ENCODE peak calls at places on chromosomes 1 and 21, in seven cellular contexts. One of them, this sample, is unnamed.

GRCh38 chr1:93905734-93906133 is 3.5 kb downstream of the GCLM start:
- DNase-seq in AG09309: no peak
- DNase-seq in HCT116: no peak
- DNase-seq in brain microvascular endothelial cell: peak; percentile 5
- DNase-seq in fibroblast of the aortic adventitia: peak; percentile 61
- DNase-seq in bronchial epithelial cell: peak; percentile 43
- DNase-seq in dorsolateral prefrontal cortex: no peak
- DNase-seq in this sample: no peak

GRCh38 chr1:201310986-201311355 is 27.7 kb downstream of the PKP1 start:
- DNase-seq in AG09309: no peak
- DNase-seq in HCT116: no peak
- DNase-seq in brain microvascular endothelial cell: no peak
- DNase-seq in fibroblast of the aortic adventitia: no peak
- DNase-seq in bronchial epithelial cell: peak; percentile 96
- DNase-seq in dorsolateral prefrontal cortex: no peak
- DNase-seq in this sample: no peak

GRCh38 chr1:9835758-9836631 is 12.2 kb upstream of the CLSTN1 start:
- DNase-seq in AG09309: no peak
- DNase-seq in HCT116: no peak
- DNase-seq in brain microvascular endothelial cell: no peak
- DNase-seq in fibroblast of the aortic adventitia: no peak
- DNase-seq in bronchial epithelial cell: peak; percentile 96
- DNase-seq in dorsolateral prefrontal cortex: peak; percentile 62
- DNase-seq in this sample: no peak

GRCh38 chr1:209648931-209649776 is 3.1 kb downstream of the LAMB3 start:
- DNase-seq in AG09309: peak; percentile 89
- DNase-seq in HCT116: peak; percentile 89
- DNase-seq in brain microvascular endothelial cell: peak; percentile 87
- DNase-seq in fibroblast of the aortic adventitia: peak; percentile 97
- DNase-seq in bronchial epithelial cell: peak; percentile 91
- DNase-seq in dorsolateral prefrontal cortex: no peak
- DNase-seq in this sample: no peak

GRCh38 chr1:179817789-179818188 is 59.8 kb downstream of the TOR1AIP2 start:
- DNase-seq in AG09309: no peak
- DNase-seq in HCT116: no peak
- DNase-seq in brain microvascular endothelial cell: peak; percentile 27
- DNase-seq in fibroblast of the aortic adventitia: peak; percentile 26
- DNase-seq in bronchial epithelial cell: no peak
- DNase-seq in dorsolateral prefrontal cortex: no peak
- DNase-seq in this sample: no peak

GRCh38 chr21:17003763-17004373 is 509.0 kb upstream of the CXADR start:
- DNase-seq in AG09309: no peak
- DNase-seq in HCT116: no peak
- DNase-seq in brain microvascular endothelial cell: peak; percentile 1
- DNase-seq in fibroblast of the aortic adventitia: peak; percentile 24
- DNase-seq in bronchial epithelial cell: peak; percentile 93
- DNase-seq in dorsolateral prefrontal cortex: no peak
- DNase-seq in this sample: no peak

GRCh38 chr21:41583274-41583790 is 75.4 kb upstream of the TMPRSS2 start:
- DNase-seq in AG09309: no peak
- DNase-seq in HCT116: no peak
- DNase-seq in brain microvascular endothelial cell: no peak
- DNase-seq in fibroblast of the aortic adventitia: no peak
- DNase-seq in bronchial epithelial cell: peak; percentile 90
- DNase-seq in dorsolateral prefrontal cortex: no peak
- DNase-seq in this sample: no peak

GRCh38 chr1:25502957-25503356 is 40.4 kb upstream of the LDLRAP1 start:
- DNase-seq in AG09309: no peak
- DNase-seq in HCT116: no peak
- DNase-seq in brain microvascular endothelial cell: peak; percentile 37
- DNase-seq in fibroblast of the aortic adventitia: peak; percentile 25
- DNase-seq in bronchial epithelial cell: peak; percentile 55
- DNase-seq in dorsolateral prefrontal cortex: no peak
- DNase-seq in this sample: no peak

GRCh38 chr1:41365772-41366427 is 4.7 kb downstream of the FOXO6 start:
- DNase-seq in AG09309: no peak
- DNase-seq in HCT116: no peak
- DNase-seq in brain microvascular endothelial cell: no peak
- DNase-seq in fibroblast of the aortic adventitia: no peak
- DNase-seq in bronchial epithelial cell: no peak
- DNase-seq in dorsolateral prefrontal cortex: peak; percentile 47
- DNase-seq in this sample: peak; percentile 17

GRCh38 chr1:41367102-41367537 is 5.9 kb downstream of the FOXO6 start:
- DNase-seq in AG09309: no peak
- DNase-seq in HCT116: no peak
- DNase-seq in brain microvascular endothelial cell: no peak
- DNase-seq in fibroblast of the aortic adventitia: no peak
- DNase-seq in bronchial epithelial cell: no peak
- DNase-seq in dorsolateral prefrontal cortex: no peak
- DNase-seq in this sample: no peak

GRCh38 chr1:41368384-41368783 is 7.2 kb downstream of the FOXO6 start:
- DNase-seq in AG09309: no peak
- DNase-seq in HCT116: no peak
- DNase-seq in brain microvascular endothelial cell: no peak
- DNase-seq in fibroblast of the aortic adventitia: no peak
- DNase-seq in bronchial epithelial cell: no peak
- DNase-seq in dorsolateral prefrontal cortex: no peak
- DNase-seq in this sample: no peak

GRCh38 chr1:41365320-41365633 is 4.0 kb downstream of the FOXO6 start:
- DNase-seq in AG09309: no peak
- DNase-seq in HCT116: no peak
- DNase-seq in brain microvascular endothelial cell: no peak
- DNase-seq in fibroblast of the aortic adventitia: no peak
- DNase-seq in bronchial epithelial cell: no peak
- DNase-seq in dorsolateral prefrontal cortex: no peak
- DNase-seq in this sample: no peak

GRCh38 chr1:41366428-41367101 is 5.3 kb downstream of the FOXO6 start:
- DNase-seq in AG09309: no peak
- DNase-seq in HCT116: no peak
- DNase-seq in brain microvascular endothelial cell: no peak
- DNase-seq in fibroblast of the aortic adventitia: no peak
- DNase-seq in bronchial epithelial cell: no peak
- DNase-seq in dorsolateral prefrontal cortex: no peak
- DNase-seq in this sample: no peak
- H3K4me3 ChIP-seq in AG09309: peak overlapping the region; percentile 9
- H3K4me3 ChIP-seq in HCT116: no peak overlapping the region
- H3K4me3 ChIP-seq in brain microvascular endothelial cell: no peak overlapping the region
- H3K4me3 ChIP-seq in fibroblast of the aortic adventitia: no peak overlapping the region
- H3K4me3 ChIP-seq in bronchial epithelial cell: peak overlapping the region; percentile 25
- H3K4me3 ChIP-seq in dorsolateral prefrontal cortex: peak overlapping the region; percentile 68
- H3K4me3 ChIP-seq in this sample: peak overlapping the region; percentile 44

GRCh38 chr1:77459881-77460280 is 178.1 kb downstream of the AK5 start:
- DNase-seq in AG09309: no peak
- DNase-seq in HCT116: no peak
- DNase-seq in brain microvascular endothelial cell: no peak
- DNase-seq in fibroblast of the aortic adventitia: peak; percentile 7
- DNase-seq in bronchial epithelial cell: peak; percentile 16
- DNase-seq in dorsolateral prefrontal cortex: no peak
- DNase-seq in this sample: no peak
- TF ChIP-seq CTCF in AG09309: no peak
- TF ChIP-seq CTCF in HCT116: no peak
- TF ChIP-seq CTCF in brain microvascular endothelial cell: no peak
- TF ChIP-seq CTCF in fibroblast of the aortic adventitia: no peak
- TF ChIP-seq CTCF in bronchial epithelial cell: no peak
- TF ChIP-seq CTCF in dorsolateral prefrontal cortex: no peak
- TF ChIP-seq CTCF in this sample: no peak

GRCh38 chr1:155210304-155210703 is 1.8 kb downstream of the MTX1 start:
- DNase-seq in AG09309: no peak
- DNase-seq in HCT116: no peak
- DNase-seq in brain microvascular endothelial cell: no peak
- DNase-seq in fibroblast of the aortic adventitia: no peak
- DNase-seq in bronchial epithelial cell: no peak
- DNase-seq in dorsolateral prefrontal cortex: no peak
- DNase-seq in this sample: no peak
- H3K4me3 ChIP-seq in AG09309: no peak overlapping the region
- H3K4me3 ChIP-seq in HCT116: peak overlapping the region; percentile 89
- H3K4me3 ChIP-seq in brain microvascular endothelial cell: no peak overlapping the region
- H3K4me3 ChIP-seq in fibroblast of the aortic adventitia: no peak overlapping the region
- H3K4me3 ChIP-seq in bronchial epithelial cell: no peak overlapping the region
- H3K4me3 ChIP-seq in dorsolateral prefrontal cortex: no peak overlapping the region
- H3K4me3 ChIP-seq in this sample: no peak overlapping the region

DNA sequence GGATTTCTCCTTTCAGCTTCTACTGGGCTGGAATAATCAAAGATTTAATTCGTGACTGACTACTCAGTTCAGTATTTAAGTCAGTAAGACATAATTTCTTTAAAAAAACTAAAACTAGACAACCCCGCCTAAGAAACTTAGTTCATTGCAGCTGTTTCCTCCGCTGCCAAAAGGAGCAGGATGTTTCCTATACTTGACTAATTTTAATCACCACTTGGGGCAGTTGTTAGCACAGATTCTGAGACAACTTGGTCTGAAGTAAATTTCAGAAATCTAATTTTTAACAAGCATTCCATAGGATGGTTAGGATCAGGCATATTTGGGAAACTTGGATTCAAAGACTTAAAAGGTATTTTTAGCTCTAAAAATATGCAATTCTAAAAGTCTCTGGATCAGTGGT is 34.0 kb downstream of the EPRS1 start:
- DNase-seq in AG09309: peak; percentile 14
- DNase-seq in HCT116: no peak
- DNase-seq in brain microvascular endothelial cell: no peak
- DNase-seq in fibroblast of the aortic adventitia: peak; percentile 38
- DNase-seq in bronchial epithelial cell: no peak
- DNase-seq in dorsolateral prefrontal cortex: no peak
- DNase-seq in this sample: no peak
- TF ChIP-seq CTCF in AG09309: peak; percentile 30
- TF ChIP-seq CTCF in HCT116: peak; percentile 11
- TF ChIP-seq CTCF in brain microvascular endothelial cell: peak; percentile 16
- TF ChIP-seq CTCF in fibroblast of the aortic adventitia: peak; percentile 23
- TF ChIP-seq CTCF in bronchial epithelial cell: no peak
- TF ChIP-seq CTCF in dorsolateral prefrontal cortex: no peak
- TF ChIP-seq CTCF in this sample: no peak

GRCh38 chr1:78492376-78492950 is 1.7 kb downstream of the PTGFR start:
- DNase-seq in AG09309: peak; percentile 52
- DNase-seq in HCT116: no peak
- DNase-seq in brain microvascular endothelial cell: no peak
- DNase-seq in fibroblast of the aortic adventitia: no peak
- DNase-seq in bronchial epithelial cell: no peak
- DNase-seq in dorsolateral prefrontal cortex: no peak
- DNase-seq in this sample: peak; percentile 10
- H3K4me3 ChIP-seq in AG09309: peak overlapping the region; percentile 79
- H3K4me3 ChIP-seq in HCT116: no peak overlapping the region
- H3K4me3 ChIP-seq in brain microvascular endothelial cell: no peak overlapping the region
- H3K4me3 ChIP-seq in fibroblast of the aortic adventitia: peak overlapping the region; percentile 88
- H3K4me3 ChIP-seq in bronchial epithelial cell: no peak overlapping the region
- H3K4me3 ChIP-seq in dorsolateral prefrontal cortex: peak overlapping the region; percentile 62
- H3K4me3 ChIP-seq in this sample: no peak overlapping the region

GRCh38 chr1:22665752-22666151 is 12.7 kb downstream of the C1QB start:
- DNase-seq in AG09309: no peak
- DNase-seq in HCT116: peak; percentile 24
- DNase-seq in brain microvascular endothelial cell: peak; percentile 20
- DNase-seq in fibroblast of the aortic adventitia: peak; percentile 20
- DNase-seq in bronchial epithelial cell: peak; percentile 11
- DNase-seq in dorsolateral prefrontal cortex: no peak
- DNase-seq in this sample: no peak
- TF ChIP-seq CTCF in AG09309: peak; percentile 58
- TF ChIP-seq CTCF in HCT116: peak; percentile 72
- TF ChIP-seq CTCF in brain microvascular endothelial cell: peak; percentile 86
- TF ChIP-seq CTCF in fibroblast of the aortic adventitia: peak; percentile 46
- TF ChIP-seq CTCF in bronchial epithelial cell: peak; percentile 62
- TF ChIP-seq CTCF in dorsolateral prefrontal cortex: no peak
- TF ChIP-seq CTCF in this sample: peak; percentile 14

DNA sequence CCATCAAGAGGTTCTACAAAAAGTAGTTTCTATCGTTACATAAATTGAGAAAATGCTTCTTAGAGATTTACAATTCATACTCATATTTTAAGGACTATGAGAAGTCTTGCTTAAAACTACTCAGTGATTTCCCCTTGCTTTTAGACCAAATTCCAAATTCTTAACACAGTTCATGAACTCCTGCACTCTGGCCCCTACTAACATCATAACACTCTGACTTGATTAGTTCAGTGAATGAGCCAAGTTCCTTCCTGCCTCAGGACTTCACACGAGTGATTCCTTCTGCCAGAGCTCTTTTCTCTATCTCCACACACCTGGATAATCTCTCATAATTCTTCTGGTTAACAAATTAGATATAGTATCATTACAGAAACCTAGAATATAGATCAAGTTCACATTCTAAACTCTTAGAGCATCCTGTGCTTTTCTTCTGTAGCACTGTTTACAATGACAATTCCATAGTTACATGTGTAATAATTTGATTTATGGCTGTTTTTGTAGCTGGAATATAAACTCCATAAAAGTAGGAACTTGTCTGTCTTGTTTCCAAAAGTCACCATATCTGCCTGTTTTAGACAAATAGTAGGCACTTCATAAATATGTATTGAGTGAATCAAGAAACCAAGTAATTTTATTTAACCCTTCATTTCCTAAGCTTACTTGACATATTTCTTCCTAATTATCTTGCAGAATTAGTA is 59.9 kb downstream of the NUF2 start:
- DNase-seq in AG09309: no peak
- DNase-seq in HCT116: no peak
- DNase-seq in brain microvascular endothelial cell: no peak
- DNase-seq in fibroblast of the aortic adventitia: no peak
- DNase-seq in bronchial epithelial cell: no peak
- DNase-seq in dorsolateral prefrontal cortex: no peak
- DNase-seq in this sample: no peak
- H3K4me3 ChIP-seq in AG09309: no peak overlapping the region
- H3K4me3 ChIP-seq in HCT116: no peak overlapping the region
- H3K4me3 ChIP-seq in brain microvascular endothelial cell: no peak overlapping the region
- H3K4me3 ChIP-seq in fibroblast of the aortic adventitia: no peak overlapping the region
- H3K4me3 ChIP-seq in bronchial epithelial cell: no peak overlapping the region
- H3K4me3 ChIP-seq in dorsolateral prefrontal cortex: no peak overlapping the region
- H3K4me3 ChIP-seq in this sample: no peak overlapping the region

DNA sequence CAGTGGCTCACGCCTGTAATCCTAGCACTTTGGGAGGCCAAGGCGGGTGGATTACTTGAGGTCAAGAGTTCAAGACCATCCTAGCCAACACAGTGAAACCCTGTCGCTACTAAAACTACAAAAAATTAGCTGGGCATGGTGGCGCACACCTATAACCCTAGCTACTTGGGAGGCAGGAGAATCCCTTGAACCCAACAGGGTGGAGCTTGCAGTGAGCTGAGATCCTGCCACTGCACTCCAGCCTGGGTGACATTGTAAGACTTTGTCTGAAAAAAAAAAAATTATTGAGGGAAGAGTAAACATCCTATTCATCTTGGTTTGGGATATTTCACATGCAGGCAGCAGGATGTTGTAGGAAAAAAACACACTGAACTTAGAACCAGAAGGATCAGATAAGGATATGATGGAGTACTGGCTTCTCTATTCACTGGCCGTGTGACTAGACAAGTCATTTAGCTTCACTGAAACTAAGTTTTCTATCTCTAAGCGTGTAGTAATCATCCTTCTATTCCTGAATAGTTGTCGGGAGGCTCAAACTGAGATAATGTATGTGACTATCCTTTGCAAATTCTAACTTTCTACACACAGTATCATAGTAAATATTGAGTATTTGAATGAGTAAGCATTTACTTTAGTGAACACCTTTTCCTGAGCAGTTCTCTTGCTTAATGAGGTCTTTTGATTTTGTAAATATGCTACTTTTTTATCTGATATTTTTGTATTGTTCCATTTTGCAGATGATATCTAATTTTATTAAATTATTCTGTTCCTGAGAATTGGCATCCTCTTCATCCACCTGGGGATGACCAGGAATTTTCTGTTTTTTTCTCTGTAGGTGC is 18.1 kb downstream of the CAP1 start:
- DNase-seq in AG09309: no peak
- DNase-seq in HCT116: no peak
- DNase-seq in brain microvascular endothelial cell: no peak
- DNase-seq in fibroblast of the aortic adventitia: no peak
- DNase-seq in bronchial epithelial cell: peak; percentile 33
- DNase-seq in dorsolateral prefrontal cortex: no peak
- DNase-seq in this sample: no peak
- TF ChIP-seq CTCF in AG09309: no peak
- TF ChIP-seq CTCF in HCT116: no peak
- TF ChIP-seq CTCF in brain microvascular endothelial cell: no peak
- TF ChIP-seq CTCF in fibroblast of the aortic adventitia: no peak
- TF ChIP-seq CTCF in bronchial epithelial cell: no peak
- TF ChIP-seq CTCF in dorsolateral prefrontal cortex: no peak
- TF ChIP-seq CTCF in this sample: no peak

This sample was measured in GM12865.